ENCODE peak calls at places on chromosomes 7 and 10, in ten cellular contexts. N is sigmoid colon, P is WERI-Rb-1, V is neural crest cell, E is B cell, D is GM23338, I is bronchial epithelial cell, C is AG10803, R is cardiac fibroblast, T is fibroblast of the aortic adventitia. F is an unnamed sample.

GRCh38 chr7:71630521-71630920 is 498.6 kb downstream of the GALNT17 start:
- DNase-seq in P (no peak), T (no peak), E (no peak), R (no peak), N (no peak), D (no peak), C (no peak), V (no peak), I (no peak), F (no peak)

GRCh38 chr10:131142446-131143380 is 168.8 kb downstream of the TCERG1L start:
- DNase-seq in P (no peak), V (no peak), I (no peak), E (no peak), N (no peak), D (no peak), T (no peak), R (no peak), C (no peak), F (no peak)

GRCh38 chr7:132998763-132999162 is 83.1 kb downstream of the CHCHD3 start:
- DNase-seq in R (no peak), T (no peak), V (no peak), I (no peak), E (no peak), P (no peak), D (peak; percentile 78), N (no peak), C (peak; percentile 5), F (no peak)

GRCh38 chr10:4270116-4270515 is 485.1 kb upstream of the KLF6 start:
- DNase-seq in N (no peak), R (peak; percentile 88), T (peak; percentile 85), I (peak; percentile 82), V (no peak), P (no peak), E (no peak), D (no peak), C (peak; percentile 89), F (no peak)

GRCh38 chr10:5234106-5234877 is 37.7 kb downstream of the AKR1C4 start:
- DNase-seq in C (peak; percentile 73), N (no peak), P (no peak), V (no peak), E (no peak), D (no peak), R (peak; percentile 81), I (peak; percentile 98), T (peak; percentile 72), F (no peak)

GRCh38 chr7:98515201-98515600 is 101.9 kb upstream of the NPTX2 start:
- DNase-seq in D (no peak), C (no peak), T (no peak), N (peak; percentile 20), E (no peak), R (no peak), V (no peak), I (no peak), P (no peak), F (no peak)

GRCh38 chr10:91909178-91909677 is at the start of gene FGFBP3:
- DNase-seq in T (peak; percentile 44), R (peak; percentile 44), D (peak; percentile 85), I (peak; percentile 21), V (peak; percentile 60), E (no peak), P (peak; percentile 84), N (no peak), C (peak; percentile 26), F (peak; percentile 51)

GRCh38 chr10:12045610-12046009 is 3.0 kb upstream of the UPF2 start:
- DNase-seq in T (no peak), V (no peak), I (no peak), E (no peak), C (no peak), D (no peak), N (no peak), R (no peak), P (no peak), F (no peak)

GRCh38 chr7:142177869-142178268 is 66.4 kb downstream of the MGAM2 start:
- DNase-seq in E (no peak), I (peak; percentile 8), R (no peak), C (no peak), D (no peak), V (no peak), T (no peak), N (no peak), P (no peak), F (no peak)

GRCh38 chr7:5248201-5248885 is 34.4 kb upstream of the SLC29A4 start:
- DNase-seq in N (peak; percentile 93), C (no peak), P (peak; percentile 95), I (no peak), D (no peak), R (peak; percentile 78), V (no peak), T (peak; percentile 51), E (no peak), F (no peak)

GRCh38 chr10:43114743-43115611 is 23.3 kb upstream of the CSGALNACT2 start:
- DNase-seq in N (no peak), E (no peak), T (peak; percentile 29), D (no peak), P (no peak), C (peak; percentile 25), R (peak; percentile 24), I (no peak), V (no peak), F (no peak)

GRCh38 chr10:99975942-99976809 is 33.6 kb downstream of the DNMBP start:
- DNase-seq in N (no peak), R (peak; percentile 90), T (peak; percentile 92), C (peak; percentile 88), E (no peak), V (no peak), D (no peak), I (peak; percentile 68), P (no peak), F (no peak)

GRCh38 chr7:95434501-95435421 is at the start of gene PON2:
- DNase-seq in V (peak; percentile 72), D (peak; percentile 90), N (peak; percentile 87), R (peak; percentile 88), P (peak; percentile 70), E (peak; percentile 64), T (peak; percentile 77), C (peak; percentile 78), I (peak; percentile 68), F (peak; percentile 91)
- TF ChIP-seq CTCF in V (no peak), D (no peak), N (no peak), R (no peak), P (no peak), E (no peak), T (no peak), C (no peak), I (no peak), F (no peak)

GRCh38 chr10:78602201-78602917 is 466.4 kb upstream of the ZMIZ1 start:
- DNase-seq in N (no peak), E (no peak), C (no peak), T (no peak), I (peak; percentile 38), R (no peak), D (no peak), P (no peak), V (no peak), F (no peak)

GRCh38 chr10:78604721-78605120 is 464.0 kb upstream of the ZMIZ1 start:
- DNase-seq in P (no peak), R (no peak), V (no peak), I (no peak), D (no peak), N (no peak), E (no peak), T (no peak), C (no peak), F (no peak)

GRCh38 chr10:78600740-78601139 is 468.0 kb upstream of the ZMIZ1 start:
- DNase-seq in E (no peak), D (no peak), R (peak; percentile 29), T (peak; percentile 35), I (peak; percentile 27), P (no peak), N (no peak), V (no peak), C (peak; percentile 25), F (no peak)

GRCh38 chr10:78604286-78604685 is 464.5 kb upstream of the ZMIZ1 start:
- DNase-seq in C (no peak), P (no peak), N (no peak), I (no peak), D (no peak), V (no peak), E (no peak), T (no peak), R (no peak), F (no peak)

DNA sequence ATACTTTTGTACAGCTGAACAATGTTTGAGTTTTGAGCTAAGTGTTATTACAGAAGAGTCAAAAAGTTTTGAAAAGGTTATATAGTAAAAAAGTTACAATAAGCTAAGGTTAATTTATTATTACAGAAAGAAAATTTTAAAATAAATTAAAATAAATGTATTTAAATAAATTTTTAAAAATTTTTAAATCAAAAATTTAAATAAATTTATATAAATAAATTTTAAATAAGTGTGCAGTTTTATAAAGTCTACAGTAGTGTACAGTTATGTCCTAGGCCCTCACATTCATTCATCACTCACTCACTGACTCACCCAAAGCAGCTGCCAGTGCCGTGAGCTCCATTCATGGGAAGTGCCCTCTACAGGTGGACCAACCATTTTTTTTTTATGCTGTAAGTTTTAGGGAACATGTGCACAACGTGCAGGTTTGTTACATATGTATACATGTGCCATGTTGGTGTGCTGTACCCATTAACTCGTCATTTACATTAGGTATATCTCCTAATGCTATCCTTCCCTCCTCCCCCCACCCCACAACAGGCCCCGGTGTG is 462.9 kb upstream of the ZMIZ1 start:
- DNase-seq in V (no peak), D (no peak), N (no peak), R (peak; percentile 11), T (no peak), E (no peak), I (peak; percentile 76), P (no peak), C (no peak), F (no peak)
- TF ChIP-seq CTCF in V (peak; percentile 23), D (no peak), N (no peak), R (peak; percentile 6), T (no peak), E (no peak), I (peak; percentile 24), P (peak; percentile 15), C (peak; percentile 11), F (peak; percentile 37)

GRCh38 chr7:42460148-42460547 is 223.1 kb upstream of the GLI3 start:
- DNase-seq in I (no peak), E (no peak), T (no peak), R (no peak), C (no peak), V (no peak), D (no peak), P (no peak), N (no peak), F (no peak)
- TF ChIP-seq CTCF in I (no peak), E (no peak), T (no peak), R (no peak), C (no peak), V (no peak), D (no peak), P (no peak), N (no peak), F (no peak)

DNA sequence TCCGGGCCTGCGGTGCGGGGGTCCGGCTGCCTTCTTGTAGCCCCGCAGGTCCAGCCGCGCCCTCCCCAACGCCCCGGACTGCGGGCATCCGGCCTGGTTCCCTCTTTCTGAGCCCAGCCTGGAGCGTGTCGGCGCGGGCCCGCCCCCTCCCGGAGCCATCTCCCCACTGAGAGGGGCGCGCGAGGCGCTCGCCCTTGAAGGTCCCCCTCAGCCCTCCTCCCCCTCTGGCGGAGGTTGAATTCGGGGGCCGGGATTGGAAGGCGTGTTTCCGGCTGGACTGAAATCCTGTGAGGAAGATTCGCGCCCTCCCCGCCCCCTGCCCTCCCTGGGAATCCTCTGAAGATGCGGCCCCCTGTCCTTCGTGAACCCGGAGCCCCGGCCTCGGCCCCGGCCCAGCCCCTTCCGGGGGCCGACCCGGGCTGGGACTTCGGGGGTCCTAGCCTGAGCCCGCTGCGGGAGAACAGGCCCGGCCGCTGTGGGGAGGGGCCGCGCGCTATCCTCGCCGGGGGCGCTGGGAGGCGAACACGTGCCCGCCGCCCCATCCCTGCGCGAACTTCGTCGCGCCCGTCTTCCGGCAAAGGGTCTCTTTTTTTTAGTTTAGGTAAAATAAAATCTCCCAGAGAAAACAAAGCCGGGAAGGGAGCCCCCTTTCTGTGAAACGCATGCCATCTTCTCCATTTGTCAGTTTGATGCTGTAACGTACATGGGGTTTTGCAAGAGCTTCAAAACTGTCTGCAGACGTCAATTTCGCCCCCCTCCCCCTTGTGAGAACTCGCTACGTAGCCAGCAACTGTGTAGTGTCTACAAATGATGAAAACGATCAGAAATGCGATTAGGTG is 636 bp downstream of the PDCD4 start:
- DNase-seq in I (peak; percentile 57), R (peak; percentile 89), P (peak; percentile 93), V (peak; percentile 74), D (peak; percentile 87), C (peak; percentile 82), E (peak; percentile 80), T (peak; percentile 79), N (peak; percentile 89), F (peak; percentile 76)
- TF ChIP-seq CTCF in I (peak; percentile 32), R (peak; percentile 31), P (no peak), V (no peak), D (peak; percentile 12), C (peak; percentile 35), E (no peak), T (peak; percentile 45), N (no peak), F (no peak)